ENCODE peak calls at places on chromosomes 7 and 10, in four cellular contexts. O is astrocyte of the spinal cord; Q is CD4-positive, CD25-positive, alpha-beta regulatory T cell; T is lower leg skin. P is an unnamed sample.

GRCh38 chr10:62511656-62512055 is 137.5 kb downstream of the ZNF365 start:
- DNase-seq in O (no peak), Q (no peak), T (no peak), P (no peak)

GRCh38 chr10:81309041-81309552 is 565.9 kb upstream of the NRG3 start:
- DNase-seq in O (no peak), Q (no peak), T (no peak), P (no peak)

GRCh38 chr7:105897999-105898398 is 21.6 kb upstream of the ATXN7L1 start:
- DNase-seq in O (no peak), Q (no peak), T (no peak), P (no peak)

GRCh38 chr7:122140918-122141317 is 3.1 kb downstream of the AASS start:
- DNase-seq in O (no peak), Q (no peak), T (no peak), P (no peak)

GRCh38 chr10:3526721-3527120 is 258.3 kb downstream of the KLF6 start:
- DNase-seq in O (peak; percentile 93), Q (no peak), T (no peak), P (no peak)

GRCh38 chr10:62384057-62384446 is 9.9 kb downstream of the ZNF365 start:
- DNase-seq in O (peak; percentile 84), Q (peak; percentile 71), T (no peak), P (peak; percentile 72)

GRCh38 chr7:12861070-12861469 is 173.6 kb downstream of the ARL4A start:
- DNase-seq in O (peak; percentile 52), Q (no peak), T (no peak), P (no peak)

GRCh38 chr7:130695840-130696239 is 9.5 kb upstream of the TSGA13 start:
- DNase-seq in O (peak; percentile 41), Q (no peak), T (no peak), P (no peak)

GRCh38 chr10:119289227-119289925 is 82.0 kb downstream of the GRK5 start:
- DNase-seq in O (no peak), Q (no peak), T (no peak), P (no peak)

GRCh38 chr10:133058267-133059092 is 29.2 kb upstream of the ADGRA1 start:
- DNase-seq in O (no peak), Q (no peak), T (no peak), P (no peak)

GRCh38 chr7:37287093-37287492 is 161.6 kb downstream of the ELMO1 start:
- DNase-seq in O (no peak), Q (no peak), T (no peak), P (no peak)

GRCh38 chr10:28685717-28686116 is 8.4 kb downstream of the BAMBI start:
- DNase-seq in O (no peak), Q (no peak), T (no peak), P (no peak)

GRCh38 chr10:44990302-44990655 is 10.4 kb upstream of the ZNF22 start:
- DNase-seq in O (no peak), Q (no peak), T (peak; percentile 59), P (no peak)

GRCh38 chr7:36911788-36912187 is 187.5 kb upstream of the AOAH start:
- DNase-seq in O (no peak), Q (no peak), T (no peak), P (no peak)

GRCh38 chr10:32244011-32244410 is 102.9 kb downstream of the EPC1 start:
- DNase-seq in O (no peak), Q (no peak), T (no peak), P (no peak)

GRCh38 chr10:103442031-103442461 is 10.1 kb downstream of the CALHM2 start:
- DNase-seq in O (peak; percentile 35), Q (no peak), T (no peak), P (no peak)

GRCh38 chr7:36985866-36986402 is 261.6 kb upstream of the AOAH start:
- DNase-seq in O (no peak), Q (no peak), T (no peak), P (no peak)

DNA sequence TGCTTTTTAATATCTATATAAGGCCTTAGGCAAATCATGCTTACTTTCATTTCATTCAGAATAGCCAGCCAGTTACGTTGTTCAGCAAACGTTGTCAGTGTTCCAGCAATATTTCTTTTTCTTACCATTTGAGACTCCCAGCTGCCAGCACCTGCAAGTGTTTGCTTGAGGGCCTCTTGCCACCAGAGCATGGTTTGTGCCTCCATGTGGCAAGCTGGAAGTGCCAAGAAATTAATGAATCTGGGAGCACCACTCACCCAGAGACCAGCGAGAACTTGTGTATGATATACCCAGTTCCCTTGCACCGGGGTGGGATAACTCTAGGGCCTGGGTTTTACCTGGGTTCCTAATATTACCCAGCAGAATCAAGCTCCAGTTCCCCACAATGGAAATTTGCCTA is 177.1 kb upstream of the CSTF2T start:
- DNase-seq in O (no peak), Q (no peak), T (no peak), P (no peak)
- H3K4me3 ChIP-seq in O (no peak overlapping the region), Q (no peak overlapping the region), T (no peak overlapping the region), P (no peak overlapping the region)

GRCh38 chr10:135601-136464 is 578 bp downstream of the ZMYND11 start:
- DNase-seq in O (peak; percentile 64), Q (peak; percentile 60), T (peak; percentile 94), P (peak; percentile 72)

GRCh38 chr10:137606-138005 is 2.4 kb downstream of the ZMYND11 start:
- DNase-seq in O (peak; percentile 53), Q (no peak), T (no peak), P (no peak)

GRCh38 chr10:136465-136762 is 1.2 kb downstream of the ZMYND11 start:
- DNase-seq in O (no peak), Q (no peak), T (no peak), P (no peak)

GRCh38 chr10:134743-135600 is at the start of gene ZMYND11:
- DNase-seq in O (peak; percentile 71), Q (peak; percentile 64), T (peak; percentile 91), P (peak; percentile 68)

DNA sequence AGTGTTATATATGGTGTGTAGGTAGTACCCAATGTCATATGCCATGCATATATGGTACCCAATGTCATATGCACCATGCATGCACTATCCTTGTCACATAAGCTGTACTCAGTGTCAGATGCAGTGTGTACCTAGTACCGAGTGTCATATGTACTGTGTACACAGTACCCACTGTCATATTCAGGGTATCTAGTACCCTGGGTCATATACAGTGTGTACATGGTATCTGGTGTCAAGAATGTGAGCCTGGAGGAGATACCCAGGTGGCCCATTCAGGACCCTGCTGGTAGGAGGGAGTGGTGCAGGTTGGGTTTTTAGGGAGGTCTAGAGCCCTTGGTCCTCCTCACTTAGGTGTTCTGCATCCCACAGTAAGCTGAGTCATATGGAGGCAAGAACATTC is 1.8 kb downstream of the ZMYND11 start:
- DNase-seq in O (peak; percentile 7), Q (peak; percentile 51), T (no peak), P (peak; percentile 22)
- H3K4me3 ChIP-seq in O (no peak overlapping the region), Q (peak overlapping the region; percentile 87), T (no peak overlapping the region), P (peak overlapping the region; percentile 52)

DNA sequence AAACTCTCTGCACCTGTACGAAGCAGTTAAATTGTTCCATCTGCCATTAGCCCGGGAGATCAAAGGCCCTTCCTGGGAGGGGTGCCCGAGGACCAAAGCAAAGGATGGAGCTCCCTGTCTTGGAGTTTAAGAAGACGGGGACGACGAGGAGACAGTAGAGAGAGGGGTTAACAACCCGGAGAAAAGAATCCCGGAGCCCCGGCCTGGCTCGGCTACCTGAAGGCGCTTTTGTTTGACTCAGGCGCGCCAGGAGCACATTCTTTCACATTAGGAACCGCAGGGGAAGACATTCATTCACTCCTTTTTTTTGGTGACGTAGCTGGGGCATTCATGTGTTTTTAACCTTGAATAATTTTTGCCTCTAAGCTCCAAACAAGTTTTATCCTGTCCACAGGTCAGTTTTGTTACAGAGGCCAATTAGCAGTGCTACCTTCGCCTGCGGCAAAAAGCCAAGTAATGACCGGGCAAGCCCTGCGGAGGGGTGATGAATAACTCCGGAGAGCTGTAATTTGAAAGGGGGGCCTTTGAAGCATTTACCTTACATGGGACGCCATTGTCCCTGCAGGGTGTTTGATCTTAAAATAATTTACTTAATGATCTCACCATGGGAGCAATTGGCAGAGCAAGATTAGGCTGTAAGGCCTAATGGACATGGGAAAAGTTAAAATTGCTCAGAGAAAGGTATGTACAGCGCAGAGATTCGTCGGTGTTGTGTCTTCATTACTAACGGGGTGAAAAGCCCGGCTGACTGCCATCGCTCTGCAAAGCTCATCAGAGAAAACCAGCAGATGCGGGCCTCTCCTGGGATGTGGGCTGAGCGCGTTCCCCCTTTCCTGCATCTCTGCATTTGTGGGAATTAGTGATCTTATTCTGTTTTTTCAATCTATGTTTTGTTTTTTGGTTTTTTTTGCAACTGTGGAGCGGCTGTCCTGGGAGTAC is 257.9 kb upstream of the SP4 start:
- DNase-seq in O (no peak), Q (no peak), T (no peak), P (no peak)
- H3K4me3 ChIP-seq in O (no peak overlapping the region), Q (no peak overlapping the region), T (no peak overlapping the region), P (no peak overlapping the region)

GRCh38 chr10:100807241-100808050 is 62.1 kb downstream of the PAX2 start:
- DNase-seq in O (no peak), Q (no peak), T (no peak), P (no peak)
- H3K4me3 ChIP-seq in O (no peak overlapping the region), Q (no peak overlapping the region), T (no peak overlapping the region), P (no peak overlapping the region)

DNA sequence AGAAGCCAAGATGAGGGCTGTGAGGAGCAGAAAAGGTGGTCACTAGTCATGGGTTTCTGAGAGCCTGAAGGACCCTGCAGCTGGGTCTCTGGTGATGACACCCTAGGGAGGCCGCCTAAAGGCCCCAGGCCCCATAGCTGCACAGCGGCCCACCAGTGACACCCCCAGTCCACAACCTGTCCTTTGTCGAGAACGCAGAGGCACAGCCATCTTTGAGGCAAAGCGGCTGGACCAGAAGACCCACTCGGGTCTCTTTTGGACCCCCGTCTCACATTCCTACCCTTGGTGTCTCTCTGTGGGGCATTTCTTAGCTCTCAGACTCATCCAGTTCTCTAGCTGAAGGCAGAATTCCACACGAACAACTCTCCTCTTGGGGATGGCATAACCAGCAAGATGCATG is 18.8 kb downstream of the JCAD start:
- DNase-seq in O (no peak), Q (no peak), T (peak; percentile 63), P (no peak)
- H3K4me3 ChIP-seq in O (no peak overlapping the region), Q (no peak overlapping the region), T (no peak overlapping the region), P (no peak overlapping the region)

DNA sequence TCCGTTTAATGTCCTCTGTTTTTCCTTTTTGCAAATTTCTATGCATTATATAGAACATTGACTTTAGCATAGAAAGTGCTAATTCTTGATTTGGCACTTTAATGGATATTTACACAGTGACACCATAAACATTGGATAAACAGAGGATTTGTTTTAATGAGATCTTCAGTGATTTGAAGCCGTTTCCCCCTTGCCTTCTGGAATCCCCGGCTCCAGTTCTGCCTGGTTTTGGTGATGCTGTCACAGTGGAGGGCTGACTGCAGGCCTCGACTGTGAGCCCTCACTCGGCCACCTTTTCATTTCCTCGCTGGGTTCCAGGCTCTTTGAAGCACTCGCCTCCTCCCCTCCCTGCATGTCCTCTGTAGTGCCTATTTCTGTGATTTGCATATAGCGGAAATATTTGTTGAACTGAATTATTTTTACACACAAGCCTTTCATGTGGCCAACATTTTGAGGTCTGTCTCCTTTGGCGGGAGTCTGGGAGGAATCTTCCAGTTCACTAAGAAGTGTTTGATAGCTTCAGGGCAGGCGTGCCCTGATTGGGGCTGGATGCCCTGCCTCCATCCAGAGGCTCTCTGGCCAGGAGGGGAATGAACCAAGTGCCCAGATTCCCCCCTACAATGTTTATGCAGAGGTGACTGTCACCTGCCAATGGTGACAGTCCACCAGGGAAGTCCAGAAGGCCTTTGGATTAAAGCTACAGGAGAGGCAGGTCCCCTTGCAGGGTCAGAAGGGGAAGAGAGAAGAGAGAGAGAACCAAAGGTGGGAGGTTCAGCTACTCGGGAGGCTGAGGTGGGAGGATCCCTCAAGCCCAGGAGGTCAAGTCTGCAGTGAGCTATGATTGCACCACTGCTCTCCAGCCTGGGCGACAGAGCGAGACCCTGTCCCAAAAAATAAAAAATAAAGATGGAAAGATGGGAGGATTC is 67.5 kb downstream of the CUX1 start:
- DNase-seq in O (no peak), Q (peak; percentile 10), T (no peak), P (peak; percentile 23)
- H3K4me3 ChIP-seq in O (no peak overlapping the region), Q (no peak overlapping the region), T (no peak overlapping the region), P (no peak overlapping the region)